ENCODE peak calls at places on chromosomes 13 and 19, in five cellular contexts. Y, K, M, B and C are unnamed samples.
A peak's percentile ranks its signal among the peaks of the same experiment; 100 is the strongest.

GRCh38 chr13:51426982-51427381 is 25.9 kb downstream of the INTS6 start:
- DNase-seq in K (no peak), M (no peak), Y (no peak), B (no peak), C (no peak)

GRCh38 chr13:113013303-113013702 is 44.3 kb downstream of the MCF2L start:
- DNase-seq in M (no peak), B (no peak), K (no peak), Y (no peak), C (no peak)

GRCh38 chr13:47545206-47545605 is 455.9 kb downstream of the SUCLA2 start:
- DNase-seq in B (no peak), M (no peak), K (no peak), Y (no peak), C (no peak)

GRCh38 chr13:49288458-49288857 is 40.7 kb downstream of the CDADC1 start:
- DNase-seq in Y (no peak), M (no peak), K (no peak), B (no peak), C (no peak)

GRCh38 chr13:26221721-26222522 is at the start of gene RNF6:
- DNase-seq in K (peak; percentile 94), B (peak; percentile 96), Y (peak; percentile 99), M (peak; percentile 97), C (peak; percentile 82)

GRCh38 chr19:17553256-17553655 is 2.2 kb upstream of the COLGALT1 start:
- DNase-seq in M (peak; percentile 35), K (no peak), B (no peak), Y (peak; percentile 45), C (no peak)

GRCh38 chr13:27182844-27183497 is 11.4 kb upstream of the USP12 start:
- DNase-seq in B (peak; percentile 78), K (peak; percentile 67), M (peak; percentile 73), Y (no peak), C (peak; percentile 81)

GRCh38 chr19:41255171-41255570 is 9.0 kb upstream of the HNRNPUL1 start:
- DNase-seq in M (no peak), Y (no peak), K (no peak), B (no peak), C (no peak)

GRCh38 chr19:23116802-23117571 is at the start of gene ZNF730:
- DNase-seq in B (no peak), Y (peak; percentile 81), K (no peak), M (peak; percentile 51), C (no peak)

GRCh38 chr19:43430142-43430710 is 15.5 kb downstream of the TEX101 start:
- DNase-seq in K (no peak), B (no peak), Y (peak; percentile 75), M (no peak), C (no peak)

GRCh38 chr13:96792188-96792587 is 202.1 kb downstream of the OXGR1 start:
- DNase-seq in B (no peak), M (no peak), K (no peak), Y (peak; percentile 44), C (no peak)

GRCh38 chr19:3343619-3344502 is 22.5 kb upstream of the NFIC start:
- DNase-seq in K (peak; percentile 86), M (peak; percentile 92), B (peak; percentile 87), Y (peak; percentile 66), C (no peak)

GRCh38 chr19:40584007-40584406 is 7.3 kb downstream of the SHKBP1 start:
- DNase-seq in K (no peak), Y (peak; percentile 51), M (no peak), B (no peak), C (no peak)

GRCh38 chr13:41919741-41920487 is 41.0 kb downstream of the VWA8 start:
- DNase-seq in M (no peak), B (no peak), Y (no peak), K (no peak), C (no peak)
- TF ChIP-seq REST in M (no peak), B (no peak), Y (no peak), K (no peak), C (no peak)

DNA sequence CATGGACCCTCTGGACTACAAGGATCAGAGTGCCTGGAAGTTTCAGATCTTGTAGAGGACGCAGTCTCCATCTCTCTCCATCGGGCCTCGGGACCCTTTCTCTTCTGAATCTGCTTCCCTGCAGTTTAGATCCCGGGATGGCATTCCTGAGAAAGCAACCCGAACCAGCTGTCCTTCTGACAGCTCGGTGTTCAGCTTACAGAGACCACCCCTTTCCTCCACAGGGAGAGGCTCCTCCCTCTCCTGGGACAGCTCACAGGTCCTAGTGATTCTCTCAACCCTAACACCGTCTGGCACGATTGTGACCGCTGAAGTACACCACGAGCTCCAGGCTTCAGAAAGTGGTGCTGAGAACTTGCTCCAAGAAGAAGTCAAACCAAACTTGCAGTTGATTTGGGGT is 18.2 kb downstream of the CRX start:
- DNase-seq in K (no peak), Y (peak; percentile 80), M (no peak), B (no peak), C (no peak)
- H3K27me3 ChIP-seq in K (peaks cover 22% of the 10 kb centered on the region), Y (no peaks in the 10 kb centered on the region), M (peaks cover 11% of the 10 kb centered on the region), B (no peaks in the 10 kb centered on the region), C (no peaks in the 10 kb centered on the region)

GRCh38 chr13:110665491-110666254 is 40.2 kb downstream of the CARS2 start:
- DNase-seq in Y (no peak), K (no peak), B (no peak), M (no peak), C (no peak)
- TF ChIP-seq REST in Y (no peak), K (no peak), B (no peak), M (no peak), C (no peak)

GRCh38 chr13:99949657-99950413 is 21.7 kb downstream of the ZIC5 start:
- DNase-seq in M (no peak), K (no peak), Y (no peak), B (no peak), C (no peak)
- H3K27me3 ChIP-seq in M (peaks cover 34% of the 10 kb centered on the region), K (peaks cover 69% of the 10 kb centered on the region), Y (peaks cover 22% of the 10 kb centered on the region), B (no peaks in the 10 kb centered on the region), C (no peaks in the 10 kb centered on the region)